ENCODE peak calls at places on chromosomes 3 and 15, in seven cellular contexts. One of them, this sample, is unnamed. For H3K4me1, the result is how much of the 10 kb centered on the place peaks cover.

GRCh38 chr3:115272036-115272824 is 125.1 kb upstream of the ZBTB20 start:
- DNase-seq in heart left ventricle: no peak
- DNase-seq in left ventricle myocardium inferior: no peak
- DNase-seq in suprapubic skin: no peak
- DNase-seq in K562: peak
- DNase-seq in OCI-LY7: no peak
- DNase-seq in tibial artery: no peak
- DNase-seq in this sample: peak

GRCh38 chr15:96285306-96285705 is 45.2 kb upstream of the NR2F2 start:
- DNase-seq in heart left ventricle: peak
- DNase-seq in left ventricle myocardium inferior: no peak
- DNase-seq in suprapubic skin: no peak
- DNase-seq in K562: no peak
- DNase-seq in OCI-LY7: no peak
- DNase-seq in tibial artery: no peak
- DNase-seq in this sample: no peak

GRCh38 chr3:51929420-51930003 is 12.2 kb downstream of the RRP9 start:
- DNase-seq in heart left ventricle: no peak
- DNase-seq in left ventricle myocardium inferior: no peak
- DNase-seq in suprapubic skin: peak
- DNase-seq in K562: peak
- DNase-seq in OCI-LY7: no peak
- DNase-seq in tibial artery: no peak
- DNase-seq in this sample: no peak

GRCh38 chr3:66224220-66224619 is 3.4 kb downstream of the SLC25A26 start:
- DNase-seq in heart left ventricle: no peak
- DNase-seq in left ventricle myocardium inferior: no peak
- DNase-seq in suprapubic skin: no peak
- DNase-seq in K562: no peak
- DNase-seq in OCI-LY7: no peak
- DNase-seq in tibial artery: no peak
- DNase-seq in this sample: no peak

GRCh38 chr3:87033205-87033604 is 42.3 kb upstream of the VGLL3 start:
- DNase-seq in heart left ventricle: no peak
- DNase-seq in left ventricle myocardium inferior: no peak
- DNase-seq in suprapubic skin: no peak
- DNase-seq in K562: no peak
- DNase-seq in OCI-LY7: no peak
- DNase-seq in tibial artery: no peak
- DNase-seq in this sample: no peak

GRCh38 chr3:14837864-14838263 is 19.1 kb downstream of the FGD5 start:
- DNase-seq in heart left ventricle: peak
- DNase-seq in left ventricle myocardium inferior: no peak
- DNase-seq in suprapubic skin: no peak
- DNase-seq in K562: no peak
- DNase-seq in OCI-LY7: no peak
- DNase-seq in tibial artery: peak
- DNase-seq in this sample: peak

GRCh38 chr3:87082806-87083440 is 92.0 kb upstream of the VGLL3 start:
- DNase-seq in heart left ventricle: no peak
- DNase-seq in left ventricle myocardium inferior: no peak
- DNase-seq in suprapubic skin: no peak
- DNase-seq in K562: no peak
- DNase-seq in OCI-LY7: peak
- DNase-seq in tibial artery: no peak
- DNase-seq in this sample: peak

GRCh38 chr15:42141795-42142667 is 14.4 kb downstream of the PLA2G4F start:
- DNase-seq in heart left ventricle: no peak
- DNase-seq in left ventricle myocardium inferior: no peak
- DNase-seq in suprapubic skin: peak
- DNase-seq in K562: no peak
- DNase-seq in OCI-LY7: no peak
- DNase-seq in tibial artery: peak
- DNase-seq in this sample: no peak

GRCh38 chr15:57684491-57685184 is 21.9 kb upstream of the POLR2M start:
- DNase-seq in heart left ventricle: peak
- DNase-seq in left ventricle myocardium inferior: no peak
- DNase-seq in suprapubic skin: no peak
- DNase-seq in K562: no peak
- DNase-seq in OCI-LY7: no peak
- DNase-seq in tibial artery: no peak
- DNase-seq in this sample: no peak

GRCh38 chr15:41536866-41537265 is 7.2 kb downstream of the RPAP1 start:
- DNase-seq in heart left ventricle: no peak
- DNase-seq in left ventricle myocardium inferior: no peak
- DNase-seq in suprapubic skin: no peak
- DNase-seq in K562: no peak
- DNase-seq in OCI-LY7: no peak
- DNase-seq in tibial artery: no peak
- DNase-seq in this sample: no peak

GRCh38 chr15:84749111-84749991 is 959 bp downstream of the ZNF592 start:
- DNase-seq in heart left ventricle: peak
- DNase-seq in left ventricle myocardium inferior: peak
- DNase-seq in suprapubic skin: no peak
- DNase-seq in K562: peak
- DNase-seq in OCI-LY7: peak
- DNase-seq in tibial artery: peak
- DNase-seq in this sample: peak

GRCh38 chr3:108388136-108389132 is 92.1 kb downstream of the HHLA2 start:
- DNase-seq in heart left ventricle: no peak
- DNase-seq in left ventricle myocardium inferior: no peak
- DNase-seq in suprapubic skin: no peak
- DNase-seq in K562: no peak
- DNase-seq in OCI-LY7: no peak
- DNase-seq in tibial artery: no peak
- DNase-seq in this sample: no peak

GRCh38 chr3:113698891-113699465 is 2.5 kb upstream of the USF3 start:
- DNase-seq in heart left ventricle: peak
- DNase-seq in left ventricle myocardium inferior: no peak
- DNase-seq in suprapubic skin: no peak
- DNase-seq in K562: no peak
- DNase-seq in OCI-LY7: no peak
- DNase-seq in tibial artery: no peak
- DNase-seq in this sample: no peak

GRCh38 chr15:66714543-66714981 is 12.5 kb downstream of the SMAD6 start:
- DNase-seq in heart left ventricle: no peak
- DNase-seq in left ventricle myocardium inferior: no peak
- DNase-seq in suprapubic skin: no peak
- DNase-seq in K562: no peak
- DNase-seq in OCI-LY7: no peak
- DNase-seq in tibial artery: no peak
- DNase-seq in this sample: peak

GRCh38 chr3:117547956-117548550 is 838.5 kb downstream of the TUSC7 start:
- DNase-seq in heart left ventricle: no peak
- DNase-seq in left ventricle myocardium inferior: no peak
- DNase-seq in suprapubic skin: no peak
- DNase-seq in K562: no peak
- DNase-seq in OCI-LY7: no peak
- DNase-seq in tibial artery: no peak
- DNase-seq in this sample: no peak

GRCh38 chr3:72245183-72245811 is 460.3 kb upstream of the PROK2 start:
- DNase-seq in heart left ventricle: peak
- DNase-seq in left ventricle myocardium inferior: peak
- DNase-seq in suprapubic skin: no peak
- DNase-seq in K562: no peak
- DNase-seq in OCI-LY7: peak
- DNase-seq in tibial artery: peak
- DNase-seq in this sample: peak

GRCh38 chr15:90270502-90271150 is 5.2 kb downstream of the NGRN start:
- DNase-seq in heart left ventricle: no peak
- DNase-seq in left ventricle myocardium inferior: no peak
- DNase-seq in suprapubic skin: no peak
- DNase-seq in K562: no peak
- DNase-seq in OCI-LY7: no peak
- DNase-seq in tibial artery: no peak
- DNase-seq in this sample: no peak

GRCh38 chr3:40504636-40505430 is 1.0 kb upstream of the ZNF620 start:
- DNase-seq in heart left ventricle: no peak
- DNase-seq in left ventricle myocardium inferior: no peak
- DNase-seq in suprapubic skin: no peak
- DNase-seq in K562: no peak
- DNase-seq in OCI-LY7: no peak
- DNase-seq in tibial artery: peak
- DNase-seq in this sample: peak

GRCh38 chr15:84784262-84784661 is 32.9 kb upstream of the ALPK3 start:
- DNase-seq in heart left ventricle: no peak
- DNase-seq in left ventricle myocardium inferior: no peak
- DNase-seq in suprapubic skin: no peak
- DNase-seq in K562: no peak
- DNase-seq in OCI-LY7: no peak
- DNase-seq in tibial artery: no peak
- DNase-seq in this sample: no peak

GRCh38 chr15:77002436-77002835 is 7.5 kb downstream of the PSTPIP1 start:
- DNase-seq in heart left ventricle: no peak
- DNase-seq in left ventricle myocardium inferior: no peak
- DNase-seq in suprapubic skin: no peak
- DNase-seq in K562: no peak
- DNase-seq in OCI-LY7: peak
- DNase-seq in tibial artery: no peak
- DNase-seq in this sample: no peak

GRCh38 chr15:27831384-27832262 is 267.5 kb downstream of the OCA2 start:
- DNase-seq in heart left ventricle: no peak
- DNase-seq in left ventricle myocardium inferior: no peak
- DNase-seq in suprapubic skin: no peak
- DNase-seq in K562: no peak
- DNase-seq in OCI-LY7: no peak
- DNase-seq in tibial artery: no peak
- DNase-seq in this sample: no peak

GRCh38 chr3:119420196-119420595 is 43.2 kb downstream of the TMEM39A start:
- DNase-seq in heart left ventricle: no peak
- DNase-seq in left ventricle myocardium inferior: no peak
- DNase-seq in suprapubic skin: no peak
- DNase-seq in K562: no peak
- DNase-seq in OCI-LY7: no peak
- DNase-seq in tibial artery: no peak
- DNase-seq in this sample: peak
- TF ChIP-seq CTCF in heart left ventricle: no peak
- TF ChIP-seq CTCF in left ventricle myocardium inferior: no peak
- TF ChIP-seq CTCF in suprapubic skin: no peak
- TF ChIP-seq CTCF in K562: peak
- TF ChIP-seq CTCF in OCI-LY7: peak
- TF ChIP-seq CTCF in tibial artery: no peak
- TF ChIP-seq CTCF in this sample: no peak

GRCh38 chr15:63021031-63021430 is 21.5 kb upstream of the TPM1 start:
- DNase-seq in heart left ventricle: no peak
- DNase-seq in left ventricle myocardium inferior: no peak
- DNase-seq in suprapubic skin: no peak
- DNase-seq in K562: no peak
- DNase-seq in OCI-LY7: no peak
- DNase-seq in tibial artery: no peak
- DNase-seq in this sample: no peak

GRCh38 chr15:63016234-63016633 is 26.3 kb upstream of the TPM1 start:
- DNase-seq in heart left ventricle: no peak
- DNase-seq in left ventricle myocardium inferior: no peak
- DNase-seq in suprapubic skin: no peak
- DNase-seq in K562: no peak
- DNase-seq in OCI-LY7: no peak
- DNase-seq in tibial artery: no peak
- DNase-seq in this sample: no peak

GRCh38 chr15:63020128-63020527 is 22.4 kb upstream of the TPM1 start:
- DNase-seq in heart left ventricle: no peak
- DNase-seq in left ventricle myocardium inferior: no peak
- DNase-seq in suprapubic skin: no peak
- DNase-seq in K562: no peak
- DNase-seq in OCI-LY7: no peak
- DNase-seq in tibial artery: no peak
- DNase-seq in this sample: no peak

GRCh38 chr15:63019539-63020109 is 22.9 kb upstream of the TPM1 start:
- DNase-seq in heart left ventricle: no peak
- DNase-seq in left ventricle myocardium inferior: no peak
- DNase-seq in suprapubic skin: no peak
- DNase-seq in K562: no peak
- DNase-seq in OCI-LY7: no peak
- DNase-seq in tibial artery: no peak
- DNase-seq in this sample: peak

GRCh38 chr15:63018639-63019038 is 23.9 kb upstream of the TPM1 start:
- DNase-seq in heart left ventricle: no peak
- DNase-seq in left ventricle myocardium inferior: no peak
- DNase-seq in suprapubic skin: no peak
- DNase-seq in K562: no peak
- DNase-seq in OCI-LY7: no peak
- DNase-seq in tibial artery: no peak
- DNase-seq in this sample: no peak
- H3K4me1 ChIP-seq in heart left ventricle: under half
- H3K4me1 ChIP-seq in left ventricle myocardium inferior: under half
- H3K4me1 ChIP-seq in suprapubic skin: under half
- H3K4me1 ChIP-seq in K562: under half
- H3K4me1 ChIP-seq in OCI-LY7: under half
- H3K4me1 ChIP-seq in tibial artery: under half
- H3K4me1 ChIP-seq in this sample: under half

DNA sequence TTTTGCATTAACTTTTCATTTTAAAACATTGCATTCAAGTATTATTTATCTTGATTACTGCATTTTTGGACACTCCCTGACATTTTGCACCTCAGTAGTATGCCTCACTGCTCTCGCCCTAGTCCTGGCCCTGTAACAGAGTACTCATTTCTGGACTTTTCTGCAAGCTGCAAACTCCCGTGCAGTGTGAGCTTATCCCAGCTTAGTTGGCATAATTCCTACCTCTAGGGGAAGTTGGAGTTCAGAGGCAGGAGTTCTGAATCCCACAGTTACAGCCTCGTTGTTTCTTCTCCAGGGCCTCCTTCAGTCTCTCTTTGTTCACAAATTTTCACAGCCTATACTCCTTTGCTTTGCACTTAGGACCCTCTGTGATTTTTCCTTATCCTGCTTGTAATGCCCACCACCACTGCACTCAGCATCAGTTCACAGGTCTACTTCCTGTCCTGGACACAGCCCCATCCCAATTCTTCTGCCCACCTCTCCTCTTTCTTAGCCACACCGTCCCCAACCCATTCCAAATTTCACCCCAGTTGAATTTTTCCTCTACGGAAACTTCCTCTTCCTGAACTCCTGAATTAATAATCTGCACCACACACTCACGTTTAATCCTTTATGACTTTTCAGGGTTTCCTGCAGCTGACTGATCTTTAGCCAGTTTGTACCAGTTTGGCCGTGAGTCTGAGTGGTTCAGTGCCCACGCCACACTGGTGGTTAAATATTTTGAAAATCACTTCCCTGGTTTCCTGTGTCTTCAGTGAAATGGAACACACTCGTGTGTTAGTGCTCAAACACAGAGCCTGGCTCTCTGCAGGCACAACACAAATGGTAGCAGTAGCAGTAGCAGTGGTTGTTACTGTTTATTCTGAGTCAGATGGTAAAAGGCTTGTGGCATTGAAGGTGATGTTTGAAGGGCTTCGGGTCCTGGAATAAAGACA is 6.3 kb upstream of the CTSH start:
- DNase-seq in heart left ventricle: no peak
- DNase-seq in left ventricle myocardium inferior: no peak
- DNase-seq in suprapubic skin: no peak
- DNase-seq in K562: no peak
- DNase-seq in OCI-LY7: peak
- DNase-seq in tibial artery: no peak
- DNase-seq in this sample: no peak
- TF ChIP-seq CTCF in heart left ventricle: no peak
- TF ChIP-seq CTCF in left ventricle myocardium inferior: peak
- TF ChIP-seq CTCF in suprapubic skin: no peak
- TF ChIP-seq CTCF in K562: no peak
- TF ChIP-seq CTCF in OCI-LY7: no peak
- TF ChIP-seq CTCF in tibial artery: no peak
- TF ChIP-seq CTCF in this sample: peak

GRCh38 chr3:128409621-128410581 is 56.8 kb downstream of the DNAJB8 start:
- DNase-seq in heart left ventricle: no peak
- DNase-seq in left ventricle myocardium inferior: no peak
- DNase-seq in suprapubic skin: no peak
- DNase-seq in K562: peak
- DNase-seq in OCI-LY7: no peak
- DNase-seq in tibial artery: no peak
- DNase-seq in this sample: no peak
- H3K4me1 ChIP-seq in heart left ventricle: under half
- H3K4me1 ChIP-seq in left ventricle myocardium inferior: under half
- H3K4me1 ChIP-seq in suprapubic skin: under half
- H3K4me1 ChIP-seq in K562: half or more
- H3K4me1 ChIP-seq in OCI-LY7: under half
- H3K4me1 ChIP-seq in tibial artery: under half
- H3K4me1 ChIP-seq in this sample: under half